ENCODE peak calls at places on chromosomes 6 and 20, in seven cellular contexts. Z, T, G, L, Q, C and X are unnamed samples.
A peak's percentile ranks its signal among the peaks of the same experiment; 100 is the strongest.

GRCh38 chr20:24773168-24773567 is 175.9 kb upstream of the CST7 start:
- DNase-seq in L (no peak), C (no peak), Z (no peak), G (no peak), T (no peak), Q (no peak), X (no peak)

GRCh38 chr20:3204124-3204794 is at the start of gene DDRGK1:
- DNase-seq in Q (no peak), G (peak; percentile 85), Z (peak; percentile 69), L (peak; percentile 84), C (peak; percentile 90), T (peak; percentile 82), X (peak; percentile 85)

GRCh38 chr6:56448056-56448455 is 194.6 kb downstream of the DST start:
- DNase-seq in Q (no peak), T (no peak), C (no peak), G (no peak), Z (no peak), L (no peak), X (no peak)

GRCh38 chr20:38748097-38748862 is at the start of gene ACTR5:
- DNase-seq in C (peak; percentile 96), G (peak; percentile 89), L (peak; percentile 94), Z (peak; percentile 80), Q (no peak), T (peak; percentile 89), X (peak; percentile 92)

GRCh38 chr6:24205020-24205492 is 79.0 kb downstream of the NRSN1 start:
- DNase-seq in Z (peak; percentile 38), Q (no peak), T (peak; percentile 58), G (peak; percentile 50), L (no peak), C (peak; percentile 67), X (peak; percentile 51)

GRCh38 chr6:39173276-39173675 is 56.0 kb downstream of the KCNK5 start:
- DNase-seq in C (no peak), G (no peak), Z (no peak), L (no peak), Q (no peak), T (no peak), X (no peak)

GRCh38 chr6:134026597-134026996 is 25.8 kb downstream of the SLC2A12 start:
- DNase-seq in Z (peak; percentile 75), Q (no peak), L (no peak), T (no peak), G (peak; percentile 57), C (no peak), X (no peak)

GRCh38 chr6:2114100-2114499 is 131.3 kb downstream of the GMDS start:
- DNase-seq in T (no peak), Q (no peak), L (no peak), Z (no peak), G (no peak), C (no peak), X (no peak)

GRCh38 chr6:14817068-14817467 is 428.8 kb upstream of the JARID2 start:
- DNase-seq in L (no peak), Q (no peak), Z (no peak), C (no peak), T (no peak), G (no peak), X (no peak)

GRCh38 chr20:40677343-40677924 is 11.6 kb downstream of the MAFB start:
- DNase-seq in Q (no peak), T (no peak), L (no peak), C (no peak), Z (no peak), G (no peak), X (no peak)

GRCh38 chr6:41419385-41419784 is 84.0 kb downstream of the NCR2 start:
- DNase-seq in Z (no peak), Q (no peak), L (no peak), T (no peak), C (no peak), G (no peak), X (no peak)

GRCh38 chr6:131172237-131172636 is 37.0 kb downstream of the AKAP7 start:
- DNase-seq in G (peak; percentile 18), T (no peak), C (peak; percentile 60), Q (no peak), L (no peak), Z (peak; percentile 57), X (no peak)

GRCh38 chr20:53215166-53215565 is 243.0 kb downstream of the TSHZ2 start:
- DNase-seq in Z (no peak), G (no peak), L (no peak), Q (no peak), T (no peak), C (peak; percentile 38), X (no peak)

GRCh38 chr6:41935190-41935569 is 6.4 kb downstream of the CCND3 start:
- DNase-seq in G (no peak), T (no peak), L (no peak), C (no peak), Z (no peak), Q (no peak), X (no peak)

GRCh38 chr6:27168586-27169443 is 78.7 kb upstream of the PRSS16 start:
- DNase-seq in L (no peak), T (no peak), Q (no peak), G (peak; percentile 73), Z (peak; percentile 97), C (no peak), X (peak; percentile 22)

GRCh38 chr20:47440857-47441773 is 60.6 kb upstream of the NCOA3 start:
- DNase-seq in G (peak; percentile 33), Q (no peak), C (peak; percentile 77), T (no peak), L (no peak), Z (peak; percentile 51), X (peak; percentile 78)

GRCh38 chr20:15895560-15896084 is 677.6 kb downstream of the KIF16B start:
- DNase-seq in Z (no peak), G (no peak), C (no peak), T (no peak), L (no peak), Q (no peak), X (no peak)

GRCh38 chr6:140441256-140441655 is 1066.8 kb upstream of the CITED2 start:
- DNase-seq in G (peak; percentile 83), C (peak; percentile 77), L (peak; percentile 49), Q (no peak), Z (peak; percentile 63), T (peak; percentile 48), X (peak; percentile 90)

GRCh38 chr20:12331236-12331635 is 413.5 kb downstream of the BTBD3 start:
- DNase-seq in L (no peak), G (no peak), Q (no peak), T (no peak), C (no peak), Z (no peak), X (no peak)

GRCh38 chr20:51831891-51832675 is 29.8 kb upstream of the SALL4 start:
- DNase-seq in G (peak; percentile 21), T (no peak), C (no peak), Z (peak; percentile 3), Q (no peak), L (no peak), X (no peak)

GRCh38 chr20:50774515-50774914 is 20.3 kb upstream of the BCAS4 start:
- DNase-seq in Q (no peak), Z (no peak), G (no peak), C (no peak), L (peak; percentile 4), T (no peak), X (no peak)

GRCh38 chr6:170007468-170008240 is 256.2 kb downstream of the ERMARD start:
- DNase-seq in C (no peak), T (peak; percentile 50), L (peak; percentile 34), Z (no peak), Q (no peak), G (no peak), X (peak; percentile 68)

GRCh38 chr6:140538926-140539325 is 1164.5 kb upstream of the CITED2 start:
- DNase-seq in L (no peak), Q (no peak), C (peak; percentile 35), G (no peak), Z (peak; percentile 19), T (no peak), X (peak; percentile 37)

GRCh38 chr6:112575309-112575834 is 228.2 kb downstream of the RFPL4B start:
- DNase-seq in L (no peak), Q (no peak), C (no peak), Z (no peak), G (no peak), T (no peak), X (no peak)

GRCh38 chr6:157669747-157670216 is 153.3 kb upstream of the SNX9 start:
- DNase-seq in T (no peak), C (peak; percentile 73), Q (peak; percentile 15), L (peak; percentile 78), G (peak; percentile 66), Z (peak; percentile 71), X (peak; percentile 74)
- H3K23ac ChIP-seq in T (peak overlapping the region; percentile 40), C (no peak overlapping the region), Q (no peak overlapping the region), L (no peak overlapping the region), G (no peak overlapping the region), Z (peak overlapping the region; percentile 87), X (no peak overlapping the region)

GRCh38 chr6:147043994-147044477 is 160.2 kb upstream of the STXBP5 start:
- DNase-seq in G (no peak), Z (peak; percentile 45), L (no peak), T (no peak), C (no peak), Q (no peak), X (no peak)
- H3K23ac ChIP-seq in G (no peak overlapping the region), Z (no peak overlapping the region), L (no peak overlapping the region), T (no peak overlapping the region), C (no peak overlapping the region), Q (no peak overlapping the region), X (no peak overlapping the region)

DNA sequence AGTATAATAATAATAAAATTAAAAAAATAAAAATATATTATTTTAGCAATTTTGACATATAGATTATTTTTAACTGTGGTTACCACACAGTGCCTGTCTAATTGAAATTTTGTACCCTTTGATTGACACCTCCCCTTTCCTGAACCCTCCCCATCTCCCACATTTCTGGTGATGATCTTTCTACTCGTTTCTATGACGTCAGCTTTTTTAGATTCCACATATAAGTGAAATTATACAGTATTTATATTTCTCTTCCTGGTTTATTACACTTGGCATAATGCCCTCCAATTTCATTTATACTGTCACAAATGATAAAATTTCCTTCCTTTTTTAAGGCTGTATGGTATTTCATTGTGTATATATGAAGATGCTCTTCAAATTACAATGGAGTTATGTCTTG is 258.1 kb upstream of the PTCHD4 start:
- DNase-seq in T (no peak), Q (no peak), Z (no peak), G (no peak), L (no peak), C (no peak), X (no peak)
- H3K23ac ChIP-seq in T (no peak overlapping the region), Q (no peak overlapping the region), Z (no peak overlapping the region), G (no peak overlapping the region), L (no peak overlapping the region), C (no peak overlapping the region), X (no peak overlapping the region)

DNA sequence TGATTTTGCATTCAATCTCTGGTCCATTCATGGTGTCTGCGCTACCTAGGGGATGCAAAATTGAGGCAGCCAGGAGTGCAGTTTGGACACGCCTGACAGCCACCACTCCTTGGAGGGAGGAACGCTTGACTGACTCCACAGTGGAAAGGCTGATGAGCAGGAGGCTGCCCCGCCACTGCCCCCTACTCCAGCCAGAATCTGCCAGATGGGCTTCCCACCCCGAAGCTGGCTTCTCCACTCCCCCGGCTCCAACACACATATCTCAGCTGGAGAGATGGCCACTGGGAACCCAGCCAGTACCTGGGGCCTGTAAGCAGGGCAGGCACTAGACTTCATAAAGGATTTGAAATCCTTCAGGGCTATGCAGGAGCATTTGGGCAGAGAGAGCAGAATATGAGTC is 51.4 kb upstream of the BLCAP start:
- DNase-seq in C (no peak), Z (no peak), G (no peak), T (no peak), L (no peak), Q (no peak), X (no peak)
- H3K23ac ChIP-seq in C (no peak overlapping the region), Z (no peak overlapping the region), G (no peak overlapping the region), T (no peak overlapping the region), L (no peak overlapping the region), Q (no peak overlapping the region), X (no peak overlapping the region)

GRCh38 chr20:49750611-49751396 is 37.1 kb upstream of the B4GALT5 start:
- DNase-seq in L (no peak), Q (no peak), C (no peak), T (no peak), Z (no peak), G (no peak), X (no peak)
- H3K23ac ChIP-seq in L (no peak overlapping the region), Q (no peak overlapping the region), C (no peak overlapping the region), T (no peak overlapping the region), Z (no peak overlapping the region), G (no peak overlapping the region), X (no peak overlapping the region)